ENCODE peak calls at places on chromosomes 16 and 17, in seven cellular contexts. I is stomach, K is HCT116, E is uterus, D is H1, Q is neuronal stem cell, W is ovary. F is an unnamed sample.

GRCh38 chr16:64180136-64180900 is 941.5 kb downstream of the CDH11 start:
- DNase-seq in I (no peak), K (no peak), E (no peak), D (no peak), Q (no peak), W (no peak), F (no peak)

GRCh38 chr17:72053069-72053846 is 67.6 kb upstream of the SOX9 start:
- DNase-seq in I (no peak), K (no peak), E (no peak), D (no peak), Q (no peak), W (no peak), F (no peak)

GRCh38 chr17:69704935-69705334 is 290.4 kb downstream of the MAP2K6 start:
- DNase-seq in I (no peak), K (no peak), E (no peak), D (no peak), Q (no peak), W (no peak), F (no peak)

GRCh38 chr16:8958344-8958808 is 5.3 kb downstream of the USP7 start:
- DNase-seq in I (no peak), K (no peak), E (peak; percentile 24), D (no peak), Q (no peak), W (no peak), F (peak; percentile 62)

GRCh38 chr16:10022098-10022497 is 160.1 kb downstream of the GRIN2A start:
- DNase-seq in I (no peak), K (no peak), E (no peak), D (no peak), Q (no peak), W (no peak), F (no peak)

GRCh38 chr16:71358464-71359031 is at the start of gene CALB2:
- DNase-seq in I (peak; percentile 79), K (no peak), E (peak; percentile 55), D (peak; percentile 27), Q (peak; percentile 76), W (peak; percentile 80), F (peak; percentile 90)

GRCh38 chr16:85211247-85211910 is 99.1 kb upstream of the CIBAR2 start:
- DNase-seq in I (no peak), K (no peak), E (no peak), D (no peak), Q (no peak), W (no peak), F (peak; percentile 77)

GRCh38 chr16:79466111-79466510 is 134.4 kb downstream of the MAF start:
- DNase-seq in I (no peak), K (no peak), E (no peak), D (no peak), Q (no peak), W (no peak), F (no peak)

GRCh38 chr17:30580916-30581315 is 103.7 kb downstream of the GOSR1 start:
- DNase-seq in I (no peak), K (no peak), E (no peak), D (no peak), Q (no peak), W (no peak), F (no peak)

GRCh38 chr17:45135978-45136791 is 698 bp downstream of the ACBD4 start:
- DNase-seq in I (no peak), K (no peak), E (no peak), D (no peak), Q (no peak), W (no peak), F (no peak)

GRCh38 chr17:11618861-11619566 is 20.7 kb downstream of the DNAH9 start:
- DNase-seq in I (peak; percentile 87), K (no peak), E (peak; percentile 28), D (no peak), Q (no peak), W (no peak), F (no peak)

GRCh38 chr17:19760781-19761180 is 12.7 kb upstream of the ALDH3A1 start:
- DNase-seq in I (no peak), K (no peak), E (no peak), D (no peak), Q (no peak), W (no peak), F (no peak)

GRCh38 chr17:17729620-17730249 is 48.5 kb downstream of the RAI1 start:
- DNase-seq in I (peak; percentile 53), K (peak; percentile 19), E (no peak), D (no peak), Q (no peak), W (no peak), F (no peak)

GRCh38 chr17:38911081-38911730 is 14.2 kb upstream of the LASP1NB start:
- DNase-seq in I (no peak), K (no peak), E (peak; percentile 15), D (no peak), Q (no peak), W (peak; percentile 31), F (peak; percentile 59)

GRCh38 chr17:37488009-37488604 is 1.6 kb upstream of the DUSP14 start:
- DNase-seq in I (no peak), K (peak; percentile 65), E (no peak), D (no peak), Q (no peak), W (no peak), F (no peak)

GRCh38 chr17:48181653-48182052 is 74.1 kb downstream of the SNX11 start:
- DNase-seq in I (no peak), K (peak; percentile 44), E (no peak), D (no peak), Q (no peak), W (no peak), F (no peak)

GRCh38 chr16:74936902-74937560 is 47.9 kb downstream of the WDR59 start:
- DNase-seq in I (no peak), K (no peak), E (no peak), D (no peak), Q (no peak), W (no peak), F (no peak)

GRCh38 chr17:47733047-47733413 is at the start of gene TBX21:
- DNase-seq in I (peak; percentile 74), K (peak; percentile 44), E (peak; percentile 37), D (no peak), Q (peak; percentile 76), W (no peak), F (peak; percentile 77)

GRCh38 chr17:47221154-47221553 is 12.0 kb downstream of the MYL4 start:
- DNase-seq in I (no peak), K (no peak), E (no peak), D (no peak), Q (no peak), W (no peak), F (no peak)

GRCh38 chr17:81294512-81295030 is 536 bp downstream of the SLC38A10 start:
- DNase-seq in I (peak; percentile 42), K (no peak), E (peak; percentile 46), D (no peak), Q (no peak), W (peak; percentile 68), F (no peak)

GRCh38 chr17:17514993-17515920 is 19.1 kb upstream of the RASD1 start:
- DNase-seq in I (no peak), K (no peak), E (no peak), D (peak; percentile 33), Q (no peak), W (no peak), F (peak; percentile 33)

GRCh38 chr16:85151603-85152413 is 39.5 kb upstream of the CIBAR2 start:
- DNase-seq in I (peak; percentile 72), K (no peak), E (peak; percentile 84), D (no peak), Q (no peak), W (peak; percentile 86), F (peak; percentile 94)

GRCh38 chr17:79965806-79966205 is 69.9 kb downstream of the TBC1D16 start:
- DNase-seq in I (peak; percentile 55), K (no peak), E (peak; percentile 8), D (no peak), Q (no peak), W (no peak), F (no peak)

GRCh38 chr17:1197781-1198490 is 18.2 kb upstream of the ABR start:
- DNase-seq in I (peak; percentile 69), K (no peak), E (peak; percentile 44), D (no peak), Q (no peak), W (peak; percentile 91), F (no peak)

GRCh38 chr17:19331553-19332245 is 30.8 kb downstream of the B9D1 start:
- DNase-seq in I (peak; percentile 8), K (no peak), E (no peak), D (no peak), Q (no peak), W (peak; percentile 25), F (no peak)

GRCh38 chr17:41654134-41654907 is 29.9 kb upstream of the KRT17 start:
- DNase-seq in I (peak; percentile 94), K (peak; percentile 69), E (no peak), D (no peak), Q (no peak), W (no peak), F (no peak)

GRCh38 chr17:14276535-14277250 is 24.2 kb upstream of the HS3ST3B1 start:
- DNase-seq in I (no peak), K (no peak), E (no peak), D (no peak), Q (no peak), W (no peak), F (no peak)

GRCh38 chr16:79777679-79778078 is 177.1 kb upstream of the MAF start:
- DNase-seq in I (no peak), K (no peak), E (no peak), D (no peak), Q (no peak), W (no peak), F (no peak)

GRCh38 chr16:2341456-2342447 is 1.2 kb upstream of the ABCA3 start:
- DNase-seq in I (no peak), K (no peak), E (peak; percentile 27), D (no peak), Q (no peak), W (peak; percentile 54), F (peak; percentile 60)
- H3K4me3 ChIP-seq in I (peak overlapping the region; percentile 93), K (no peak overlapping the region), E (no peak overlapping the region), D (no peak overlapping the region), Q (no peak overlapping the region), W (no peak overlapping the region), F (no peak overlapping the region)

GRCh38 chr17:8122391-8122922 is 1.4 kb downstream of the HES7 start:
- DNase-seq in I (no peak), K (no peak), E (no peak), D (no peak), Q (no peak), W (peak; percentile 59), F (no peak)
- H3K27me3 ChIP-seq in I (peaks cover 54% of the 10 kb centered on the region), K (no peaks in the 10 kb centered on the region), E (no peaks in the 10 kb centered on the region), D (peaks cover 51% of the 10 kb centered on the region), Q (peaks cover 53% of the 10 kb centered on the region), W (no peaks in the 10 kb centered on the region), F (no peaks in the 10 kb centered on the region)

GRCh38 chr17:31882571-31882970 is 18.9 kb downstream of the UTP6 start:
- DNase-seq in I (no peak), K (no peak), E (no peak), D (no peak), Q (no peak), W (no peak), F (no peak)

DNA sequence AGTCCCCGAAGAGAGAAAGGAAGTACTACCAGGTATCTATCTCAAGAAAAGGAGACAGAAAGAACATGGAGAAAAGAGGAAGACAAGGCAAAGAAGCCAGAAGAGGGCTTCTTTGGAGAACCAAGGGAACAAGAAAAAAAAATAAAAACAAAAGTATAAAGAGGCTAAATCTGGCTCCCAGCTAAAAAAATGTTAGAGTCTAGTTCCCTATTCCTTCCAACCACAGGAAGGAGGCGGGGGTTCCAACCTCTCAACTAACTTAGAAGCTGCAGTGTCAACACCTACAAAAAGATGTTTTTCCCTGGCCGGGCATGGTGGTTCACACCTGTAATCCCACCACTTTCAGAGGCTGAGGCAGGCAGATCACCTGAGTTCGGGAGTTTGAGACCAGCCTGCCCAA is 13.4 kb downstream of the UTP6 start:
- DNase-seq in I (no peak), K (no peak), E (no peak), D (no peak), Q (no peak), W (no peak), F (no peak)
- H3K4me1 ChIP-seq in I (no peaks in the 10 kb centered on the region), K (no peaks in the 10 kb centered on the region), E (no peaks in the 10 kb centered on the region), D (no peaks in the 10 kb centered on the region), Q (no peaks in the 10 kb centered on the region), W (no peaks in the 10 kb centered on the region), F (no peaks in the 10 kb centered on the region)

GRCh38 chr16:66619036-66619435 is 14.5 kb downstream of the CMTM3 start:
- DNase-seq in I (no peak), K (no peak), E (no peak), D (no peak), Q (no peak), W (no peak), F (no peak)
- H3K4me3 ChIP-seq in I (no peak overlapping the region), K (no peak overlapping the region), E (no peak overlapping the region), D (no peak overlapping the region), Q (no peak overlapping the region), W (no peak overlapping the region), F (no peak overlapping the region)

F was measured in aorta.